ENCODE peak calls at places on chromosomes 13 and 19, in nine cellular contexts. D is activated naive CD4-positive, alpha-beta T cell treated with anti-CD3 and anti-CD28 coated beads for 36 hours; X is stimulated activated CD8-positive, alpha-beta memory T cell treated with anti-CD3 and anti-CD28 coated beads, Interleukin-15, amount 100 ng/mL, for 4 hours; N is IMR-90; H is NCI-H1694 treated with DMSO at 0.1 percent for 48 hours; V is astrocyte of the spinal cord; Y is epithelial cell of prostate; K is mesothelial cell of epicardium; O is HTR-8/SVneo. P is an unnamed sample.

GRCh38 chr13:41835871-41836270 is 125.0 kb downstream of the VWA8 start:
- DNase-seq in Y (no peak), D (no peak), V (peak; percentile 72), K (no peak), O (no peak), H (no peak), N (peak; percentile 84), X (no peak), P (no peak)

GRCh38 chr19:34096020-34096915 is 76.0 kb upstream of the LSM14A start:
- DNase-seq in X (no peak), D (no peak), V (peak; percentile 60), N (peak; percentile 50), O (peak; percentile 65), K (no peak), H (peak; percentile 75), Y (peak; percentile 6), P (peak; percentile 42)

GRCh38 chr19:12784871-12785430 is 6.3 kb upstream of the JUNB start:
- DNase-seq in N (peak; percentile 26), X (no peak), D (no peak), K (no peak), V (peak; percentile 25), H (no peak), Y (no peak), O (no peak), P (no peak)

GRCh38 chr19:45629704-45630103 is 9.5 kb downstream of the EML2 start:
- DNase-seq in H (no peak), O (no peak), Y (no peak), N (no peak), X (no peak), V (no peak), K (no peak), D (peak; percentile 57), P (no peak)

GRCh38 chr13:29165840-29166239 is 345.7 kb downstream of the MTUS2 start:
- DNase-seq in O (no peak), V (no peak), H (no peak), N (no peak), X (no peak), Y (no peak), D (no peak), K (no peak), P (no peak)

GRCh38 chr19:19120308-19121156 is 17.7 kb downstream of the TMEM161A start:
- DNase-seq in X (no peak), D (peak; percentile 46), N (peak; percentile 62), V (peak; percentile 84), Y (no peak), K (peak; percentile 86), H (no peak), O (no peak), P (no peak)

GRCh38 chr19:50359432-50359818 is 6.0 kb downstream of the NAPSA start:
- DNase-seq in Y (no peak), H (no peak), N (no peak), V (no peak), O (no peak), X (no peak), D (no peak), K (no peak), P (no peak)

GRCh38 chr19:50728084-50728737 is 5.0 kb downstream of the CLEC11A start:
- DNase-seq in H (no peak), K (peak; percentile 74), O (no peak), X (peak; percentile 81), Y (no peak), V (peak; percentile 47), D (peak; percentile 90), N (peak; percentile 75), P (no peak)

GRCh38 chr19:10884273-10884672 is 12.9 kb downstream of the CARM1 start:
- DNase-seq in Y (no peak), V (peak; percentile 42), O (no peak), H (no peak), X (no peak), K (no peak), N (peak; percentile 77), D (no peak), P (no peak)

GRCh38 chr19:21474671-21475181 is 30.7 kb upstream of the ZNF429 start:
- DNase-seq in X (peak; percentile 44), N (peak; percentile 31), Y (no peak), D (peak; percentile 93), O (peak; percentile 43), V (peak; percentile 65), H (no peak), K (peak; percentile 92), P (peak; percentile 76)

GRCh38 chr19:48837081-48837524 is 812 bp upstream of the HSD17B14 start:
- DNase-seq in K (peak; percentile 78), D (peak; percentile 83), Y (no peak), H (peak; percentile 95), O (peak; percentile 97), X (peak; percentile 62), V (peak; percentile 83), N (peak; percentile 78), P (no peak)

GRCh38 chr13:78192721-78193120 is 274.1 kb upstream of the EDNRB start:
- DNase-seq in O (no peak), X (no peak), D (no peak), V (no peak), N (peak; percentile 79), K (no peak), H (no peak), Y (no peak), P (no peak)

GRCh38 chr13:113425931-113426590 is 27.2 kb downstream of the ADPRHL1 start:
- DNase-seq in N (no peak), Y (no peak), X (no peak), V (no peak), D (no peak), O (no peak), H (no peak), K (no peak), P (no peak)

GRCh38 chr19:13366529-13367143 is 139.6 kb downstream of the CACNA1A start:
- DNase-seq in D (no peak), O (peak; percentile 56), V (peak; percentile 27), Y (no peak), H (peak; percentile 2), X (no peak), K (no peak), N (peak; percentile 31), P (peak; percentile 10)

GRCh38 chr13:97369269-97369893 is 64.6 kb upstream of the RAP2A start:
- DNase-seq in H (no peak), N (no peak), Y (no peak), K (no peak), V (no peak), X (no peak), O (no peak), D (no peak), P (no peak)

GRCh38 chr19:35006342-35006998 is 6.3 kb downstream of the GRAMD1A start:
- DNase-seq in D (no peak), O (no peak), K (no peak), X (no peak), H (no peak), Y (peak; percentile 54), V (peak; percentile 59), N (peak; percentile 77), P (no peak)

GRCh38 chr19:38319421-38320258 is at the start of gene KCNK6:
- DNase-seq in V (no peak), X (peak; percentile 30), N (no peak), Y (no peak), K (peak; percentile 52), H (no peak), O (no peak), D (peak; percentile 55), P (no peak)

GRCh38 chr19:47651691-47652090 is 42.8 kb downstream of the BICRA start:
- DNase-seq in Y (no peak), N (no peak), O (no peak), D (no peak), K (no peak), H (no peak), V (no peak), X (no peak), P (no peak)

GRCh38 chr13:73984949-73985691 is 149.1 kb downstream of the KLF12 start:
- DNase-seq in K (no peak), O (no peak), D (peak; percentile 95), Y (no peak), H (no peak), X (peak; percentile 64), V (no peak), N (no peak), P (no peak)

GRCh38 chr13:71005919-71006318 is 861.1 kb downstream of the DACH1 start:
- DNase-seq in Y (no peak), V (no peak), X (no peak), N (no peak), H (no peak), D (no peak), O (no peak), K (no peak), P (no peak)

GRCh38 chr19:18470153-18470552 is 32.2 kb upstream of the ISYNA1 start:
- DNase-seq in O (peak; percentile 48), V (no peak), D (peak; percentile 30), X (no peak), K (no peak), H (no peak), Y (no peak), N (no peak), P (no peak)